ENCODE peak calls at places on chromosomes 12 and 14, in five cellular contexts. F is NCI-H2081, U is astrocyte, B is mesendoderm, Z is H9. V is an unnamed sample.

GRCh38 chr12:31578632-31579031 is 12.3 kb downstream of the DENND5B start:
- DNase-seq in F (no peak), B (no peak), Z (no peak), U (peak), V (peak)

GRCh38 chr12:21775130-21775920 is 819 bp upstream of the KCNJ8 start:
- DNase-seq in U (no peak), B (peak), F (no peak), Z (no peak), V (no peak)

GRCh38 chr12:52079576-52080402 is at the start of gene SMIM41:
- DNase-seq in Z (peak), F (no peak), U (no peak), B (no peak), V (no peak)

GRCh38 chr14:87351007-87351406 is 642.0 kb downstream of the GALC start:
- DNase-seq in F (no peak), U (no peak), Z (peak), B (peak), V (no peak)

GRCh38 chr14:71726639-71727085 is 205.6 kb upstream of the RGS6 start:
- DNase-seq in Z (no peak), U (no peak), F (no peak), B (no peak), V (no peak)

GRCh38 chr12:101619868-101620761 is 25.3 kb downstream of the MYBPC1 start:
- DNase-seq in B (no peak), F (peak), U (no peak), Z (no peak), V (no peak)

GRCh38 chr12:65557425-65558167 is 266.7 kb upstream of the HMGA2 start:
- DNase-seq in U (no peak), F (no peak), Z (no peak), B (no peak), V (no peak)

GRCh38 chr12:122785503-122785902 is 11.1 kb downstream of the CCDC62 start:
- DNase-seq in F (no peak), B (no peak), U (no peak), Z (no peak), V (no peak)

V was measured in HCEC 1CT.